ENCODE peak calls at places on chromosomes 12 and 14, in nine cellular contexts. Q, Z, A, O, U, F, Y, V and X are unnamed samples.
A peak's percentile ranks its signal among the peaks of the same experiment; 100 is the strongest.

GRCh38 chr12:56629459-56630179 is 507 bp downstream of the BAZ2A start:
- DNase-seq in Q (peak; percentile 65), Z (no peak), A (peak; percentile 46), O (no peak), U (peak; percentile 34), F (no peak), Y (no peak), V (no peak), X (peak; percentile 37)

GRCh38 chr14:40252817-40253447 is 820.7 kb upstream of the FBXO33 start:
- DNase-seq in Q (no peak), Z (no peak), A (no peak), O (no peak), U (no peak), F (no peak), Y (no peak), V (no peak), X (peak; percentile 8)

GRCh38 chr12:96219700-96220206 is 25.6 kb downstream of the ELK3 start:
- DNase-seq in Q (no peak), Z (peak; percentile 99), A (no peak), O (peak; percentile 98), U (peak; percentile 98), F (peak; percentile 90), Y (peak; percentile 93), V (no peak), X (peak; percentile 32)

GRCh38 chr14:64721391-64721791 is 17.2 kb downstream of the PLEKHG3 start:
- DNase-seq in Q (peak; percentile 71), Z (no peak), A (no peak), O (peak; percentile 44), U (no peak), F (peak; percentile 41), Y (no peak), V (peak; percentile 17), X (peak; percentile 47)

GRCh38 chr14:101241147-101241546 is 320.1 kb upstream of the DIO3 start:
- DNase-seq in Q (no peak), Z (no peak), A (no peak), O (no peak), U (no peak), F (no peak), Y (no peak), V (no peak), X (no peak)

GRCh38 chr12:79934309-79935020 is 432 bp downstream of the PPP1R12A start:
- DNase-seq in Q (peak; percentile 80), Z (no peak), A (no peak), O (peak; percentile 62), U (peak; percentile 7), F (peak; percentile 19), Y (peak; percentile 55), V (no peak), X (peak; percentile 88)

GRCh38 chr12:49055978-49056754 is 4.4 kb downstream of the KMT2D start:
- DNase-seq in Q (no peak), Z (no peak), A (no peak), O (no peak), U (no peak), F (peak; percentile 62), Y (peak; percentile 77), V (no peak), X (peak; percentile 71)

GRCh38 chr12:69513297-69513696 is 43.1 kb downstream of the FRS2 start:
- DNase-seq in Q (no peak), Z (no peak), A (no peak), O (no peak), U (no peak), F (no peak), Y (no peak), V (no peak), X (no peak)

GRCh38 chr14:82886670-82887069 is 1353.0 kb upstream of the SEL1L start:
- DNase-seq in Q (no peak), Z (no peak), A (no peak), O (no peak), U (no peak), F (no peak), Y (no peak), V (no peak), X (no peak)

GRCh38 chr14:28242895-28243294 is 523.7 kb upstream of the FOXG1 start:
- DNase-seq in Q (no peak), Z (no peak), A (no peak), O (no peak), U (no peak), F (no peak), Y (no peak), V (peak; percentile 72), X (no peak)

GRCh38 chr12:103751171-103751570 is 89.9 kb downstream of the NT5DC3 start:
- DNase-seq in Q (no peak), Z (no peak), A (no peak), O (no peak), U (no peak), F (no peak), Y (no peak), V (no peak), X (no peak)

GRCh38 chr14:93006484-93007128 is 83.7 kb downstream of the CHGA start:
- DNase-seq in Q (no peak), Z (no peak), A (no peak), O (no peak), U (peak; percentile 42), F (peak; percentile 21), Y (no peak), V (no peak), X (no peak)

GRCh38 chr12:86376052-86376451 is 119.9 kb upstream of the MGAT4C start:
- DNase-seq in Q (no peak), Z (no peak), A (no peak), O (no peak), U (no peak), F (no peak), Y (no peak), V (no peak), X (no peak)

GRCh38 chr12:42094277-42094676 is 50.4 kb downstream of the GXYLT1 start:
- DNase-seq in Q (no peak), Z (no peak), A (no peak), O (no peak), U (peak; percentile 39), F (no peak), Y (peak; percentile 56), V (no peak), X (no peak)

GRCh38 chr14:75884198-75884611 is 97.6 kb downstream of the TGFB3 start:
- DNase-seq in Q (no peak), Z (no peak), A (no peak), O (no peak), U (no peak), F (peak; percentile 73), Y (peak; percentile 84), V (no peak), X (no peak)

GRCh38 chr12:98686603-98687002 is 41.5 kb downstream of the APAF1 start:
- DNase-seq in Q (no peak), Z (no peak), A (no peak), O (no peak), U (no peak), F (no peak), Y (peak; percentile 32), V (no peak), X (no peak)

GRCh38 chr14:80930836-80931389 is 10.6 kb downstream of the CEP128 start:
- DNase-seq in Q (no peak), Z (peak; percentile 82), A (no peak), O (no peak), U (peak; percentile 52), F (peak; percentile 51), Y (peak; percentile 69), V (no peak), X (no peak)

GRCh38 chr14:39469094-39469710 is 37.0 kb upstream of the FBXO33 start:
- DNase-seq in Q (no peak), Z (no peak), A (peak; percentile 19), O (no peak), U (no peak), F (no peak), Y (peak; percentile 23), V (no peak), X (peak; percentile 53)

GRCh38 chr12:107484219-107484618 is 201.4 kb upstream of the PWP1 start:
- DNase-seq in Q (no peak), Z (no peak), A (no peak), O (no peak), U (no peak), F (no peak), Y (no peak), V (no peak), X (no peak)

GRCh38 chr14:28603606-28604005 is 163.0 kb upstream of the FOXG1 start:
- DNase-seq in Q (no peak), Z (no peak), A (no peak), O (no peak), U (no peak), F (no peak), Y (peak; percentile 10), V (no peak), X (no peak)

GRCh38 chr12:6423267-6424007 is 21.3 kb upstream of the CD27 start:
- DNase-seq in Q (peak; percentile 82), Z (peak; percentile 45), A (no peak), O (no peak), U (peak; percentile 94), F (peak; percentile 89), Y (peak; percentile 93), V (peak; percentile 64), X (peak; percentile 96)

GRCh38 chr12:132719954-132720324 is 9.3 kb downstream of the PGAM5 start:
- DNase-seq in Q (no peak), Z (no peak), A (no peak), O (no peak), U (no peak), F (no peak), Y (no peak), V (no peak), X (no peak)